ENCODE peak calls at places on chromosomes 4 and X, in four cellular contexts. One of them, this sample, is unnamed.

GRCh38 chr4:169815606-169816005 is 57.9 kb upstream of the HPF1 start:
- DNase-seq in SW 1271: no peak
- DNase-seq in H4: peak; percentile 8
- DNase-seq in GM12864: no peak
- DNase-seq in this sample: peak; percentile 15

GRCh38 chr4:94577136-94577535 is 125.4 kb downstream of the PDLIM5 start:
- DNase-seq in H4: peak; percentile 5
- DNase-seq in GM12864: no peak
- DNase-seq in SW 1271: peak; percentile 4
- DNase-seq in this sample: no peak

GRCh38 chr4:1766336-1767057 is 26.6 kb upstream of the FGFR3 start:
- DNase-seq in H4: no peak
- DNase-seq in SW 1271: no peak
- DNase-seq in GM12864: no peak
- DNase-seq in this sample: no peak

GRCh38 chr4:83626245-83626843 is 90.4 kb downstream of the GPAT3 start:
- DNase-seq in H4: no peak
- DNase-seq in GM12864: no peak
- DNase-seq in SW 1271: no peak
- DNase-seq in this sample: no peak

GRCh38 chr4:86283341-86283740 is 76.5 kb downstream of the MAPK10 start:
- DNase-seq in SW 1271: no peak
- DNase-seq in H4: no peak
- DNase-seq in GM12864: no peak
- DNase-seq in this sample: no peak

GRCh38 chr4:94534401-94535312 is 82.9 kb downstream of the PDLIM5 start:
- DNase-seq in SW 1271: no peak
- DNase-seq in H4: no peak
- DNase-seq in GM12864: peak; percentile 47
- DNase-seq in this sample: no peak

GRCh38 chr4:478373-478772 is 20.6 kb downstream of the ZNF721 start:
- DNase-seq in GM12864: no peak
- DNase-seq in H4: peak; percentile 23
- DNase-seq in SW 1271: peak; percentile 9
- DNase-seq in this sample: peak; percentile 19

GRCh38 chrX:49101629-49101984 is 21.9 kb upstream of the WDR45 start:
- DNase-seq in H4: no peak
- DNase-seq in GM12864: no peak
- DNase-seq in SW 1271: no peak
- DNase-seq in this sample: no peak

GRCh38 chrX:14039344-14039743 is 9.7 kb upstream of the GEMIN8 start:
- DNase-seq in SW 1271: peak; percentile 6
- DNase-seq in H4: peak; percentile 23
- DNase-seq in GM12864: no peak
- DNase-seq in this sample: peak; percentile 8

GRCh38 chrX:34467437-34467836 is 189.6 kb downstream of the TMEM47 start:
- DNase-seq in SW 1271: no peak
- DNase-seq in GM12864: no peak
- DNase-seq in H4: peak; percentile 3
- DNase-seq in this sample: no peak

GRCh38 chr4:76447326-76447954 is 12.4 kb downstream of the SHROOM3 start:
- DNase-seq in GM12864: no peak
- DNase-seq in H4: no peak
- DNase-seq in SW 1271: no peak
- DNase-seq in this sample: no peak

GRCh38 chr4:186642998-186643397 is 80.7 kb downstream of the FAT1 start:
- DNase-seq in H4: no peak
- DNase-seq in GM12864: no peak
- DNase-seq in SW 1271: no peak
- DNase-seq in this sample: no peak

GRCh38 chr4:41438564-41438963 is 99.4 kb upstream of the LIMCH1 start:
- DNase-seq in H4: no peak
- DNase-seq in GM12864: no peak
- DNase-seq in SW 1271: no peak
- DNase-seq in this sample: no peak

GRCh38 chrX:72394518-72395163 is 88.9 kb upstream of the CITED1 start:
- DNase-seq in H4: no peak
- DNase-seq in SW 1271: no peak
- DNase-seq in GM12864: no peak
- DNase-seq in this sample: no peak

GRCh38 chr4:72031868-72032619 is at the start of gene NPFFR2:
- DNase-seq in SW 1271: no peak
- DNase-seq in GM12864: no peak
- DNase-seq in H4: no peak
- DNase-seq in this sample: peak; percentile 41

GRCh38 chrX:111634823-111635410 is 46.1 kb upstream of the ALG13 start:
- DNase-seq in GM12864: no peak
- DNase-seq in H4: no peak
- DNase-seq in SW 1271: no peak
- DNase-seq in this sample: no peak